ENCODE peak calls at places on chromosome 11, in seven cellular contexts. One of them, this sample, is unnamed.

GRCh38 chr11:34427171-34427805 is 11.4 kb upstream of the CAT start:
- DNase-seq in NCI-H1930: no peak
- DNase-seq in H9: no peak
- DNase-seq in EH: peak; percentile 93
- DNase-seq in stimulated activated naive CD8-positive, alpha-beta T cell treated with anti-CD3 and anti-CD28 coated beads, Interleukin-15, Interleukin-2, amounts not matched to agents 100 U/mL and 50 U/mL, for 24 hours: no peak
- DNase-seq in NCI-H1694 treated with DMSO at 0.1 percent for 48 hours: no peak
- DNase-seq in AG04449: no peak
- DNase-seq in this sample: peak; percentile 11

GRCh38 chr11:64331569-64332371 is 8.2 kb upstream of the CCDC88B start:
- DNase-seq in NCI-H1930: no peak
- DNase-seq in H9: peak; percentile 73
- DNase-seq in EH: peak; percentile 91
- DNase-seq in stimulated activated naive CD8-positive, alpha-beta T cell treated with anti-CD3 and anti-CD28 coated beads, Interleukin-15, Interleukin-2, amounts not matched to agents 100 U/mL and 50 U/mL, for 24 hours: peak; percentile 90
- DNase-seq in NCI-H1694 treated with DMSO at 0.1 percent for 48 hours: peak; percentile 47
- DNase-seq in AG04449: peak; percentile 21
- DNase-seq in this sample: peak; percentile 71

GRCh38 chr11:107898270-107898669 is 30.0 kb upstream of the RAB39A start:
- DNase-seq in NCI-H1930: no peak
- DNase-seq in H9: no peak
- DNase-seq in EH: peak; percentile 35
- DNase-seq in stimulated activated naive CD8-positive, alpha-beta T cell treated with anti-CD3 and anti-CD28 coated beads, Interleukin-15, Interleukin-2, amounts not matched to agents 100 U/mL and 50 U/mL, for 24 hours: no peak
- DNase-seq in NCI-H1694 treated with DMSO at 0.1 percent for 48 hours: peak; percentile 1
- DNase-seq in AG04449: no peak
- DNase-seq in this sample: peak; percentile 51

GRCh38 chr11:44177905-44178304 is 82.4 kb downstream of the EXT2 start:
- DNase-seq in NCI-H1930: no peak
- DNase-seq in H9: no peak
- DNase-seq in EH: no peak
- DNase-seq in stimulated activated naive CD8-positive, alpha-beta T cell treated with anti-CD3 and anti-CD28 coated beads, Interleukin-15, Interleukin-2, amounts not matched to agents 100 U/mL and 50 U/mL, for 24 hours: no peak
- DNase-seq in NCI-H1694 treated with DMSO at 0.1 percent for 48 hours: no peak
- DNase-seq in AG04449: no peak
- DNase-seq in this sample: no peak

GRCh38 chr11:35464308-35464707 is 45.0 kb upstream of the SLC1A2 start:
- DNase-seq in NCI-H1930: no peak
- DNase-seq in H9: no peak
- DNase-seq in EH: peak; percentile 54
- DNase-seq in stimulated activated naive CD8-positive, alpha-beta T cell treated with anti-CD3 and anti-CD28 coated beads, Interleukin-15, Interleukin-2, amounts not matched to agents 100 U/mL and 50 U/mL, for 24 hours: no peak
- DNase-seq in NCI-H1694 treated with DMSO at 0.1 percent for 48 hours: no peak
- DNase-seq in AG04449: no peak
- DNase-seq in this sample: no peak

GRCh38 chr11:102134597-102134996 is 24.4 kb downstream of the YAP1 start:
- DNase-seq in NCI-H1930: no peak
- DNase-seq in H9: no peak
- DNase-seq in EH: no peak
- DNase-seq in stimulated activated naive CD8-positive, alpha-beta T cell treated with anti-CD3 and anti-CD28 coated beads, Interleukin-15, Interleukin-2, amounts not matched to agents 100 U/mL and 50 U/mL, for 24 hours: no peak
- DNase-seq in NCI-H1694 treated with DMSO at 0.1 percent for 48 hours: no peak
- DNase-seq in AG04449: no peak
- DNase-seq in this sample: no peak

GRCh38 chr11:70333206-70333605 is 62.7 kb downstream of the PPFIA1 start:
- DNase-seq in NCI-H1930: no peak
- DNase-seq in H9: no peak
- DNase-seq in EH: peak; percentile 78
- DNase-seq in stimulated activated naive CD8-positive, alpha-beta T cell treated with anti-CD3 and anti-CD28 coated beads, Interleukin-15, Interleukin-2, amounts not matched to agents 100 U/mL and 50 U/mL, for 24 hours: no peak
- DNase-seq in NCI-H1694 treated with DMSO at 0.1 percent for 48 hours: no peak
- DNase-seq in AG04449: no peak
- DNase-seq in this sample: peak; percentile 33

GRCh38 chr11:123302751-123303195 is 107.7 kb upstream of the CLMP start:
- DNase-seq in NCI-H1930: no peak
- DNase-seq in H9: no peak
- DNase-seq in EH: peak; percentile 88
- DNase-seq in stimulated activated naive CD8-positive, alpha-beta T cell treated with anti-CD3 and anti-CD28 coated beads, Interleukin-15, Interleukin-2, amounts not matched to agents 100 U/mL and 50 U/mL, for 24 hours: peak; percentile 37
- DNase-seq in NCI-H1694 treated with DMSO at 0.1 percent for 48 hours: no peak
- DNase-seq in AG04449: no peak
- DNase-seq in this sample: peak; percentile 59

GRCh38 chr11:47552086-47552580 is 799 bp downstream of the CELF1 start:
- DNase-seq in NCI-H1930: no peak
- DNase-seq in H9: peak; percentile 51
- DNase-seq in EH: peak; percentile 62
- DNase-seq in stimulated activated naive CD8-positive, alpha-beta T cell treated with anti-CD3 and anti-CD28 coated beads, Interleukin-15, Interleukin-2, amounts not matched to agents 100 U/mL and 50 U/mL, for 24 hours: peak; percentile 39
- DNase-seq in NCI-H1694 treated with DMSO at 0.1 percent for 48 hours: no peak
- DNase-seq in AG04449: no peak
- DNase-seq in this sample: peak; percentile 85

GRCh38 chr11:90218606-90219005 is 4.2 kb downstream of the CHORDC1 start:
- DNase-seq in NCI-H1930: no peak
- DNase-seq in H9: peak; percentile 49
- DNase-seq in EH: no peak
- DNase-seq in stimulated activated naive CD8-positive, alpha-beta T cell treated with anti-CD3 and anti-CD28 coated beads, Interleukin-15, Interleukin-2, amounts not matched to agents 100 U/mL and 50 U/mL, for 24 hours: peak; percentile 19
- DNase-seq in NCI-H1694 treated with DMSO at 0.1 percent for 48 hours: no peak
- DNase-seq in AG04449: no peak
- DNase-seq in this sample: peak; percentile 61

GRCh38 chr11:4610258-4610935 is 2.4 kb upstream of the TRIM68 start:
- DNase-seq in NCI-H1930: no peak
- DNase-seq in H9: no peak
- DNase-seq in EH: peak; percentile 53
- DNase-seq in stimulated activated naive CD8-positive, alpha-beta T cell treated with anti-CD3 and anti-CD28 coated beads, Interleukin-15, Interleukin-2, amounts not matched to agents 100 U/mL and 50 U/mL, for 24 hours: peak; percentile 13
- DNase-seq in NCI-H1694 treated with DMSO at 0.1 percent for 48 hours: no peak
- DNase-seq in AG04449: no peak
- DNase-seq in this sample: peak; percentile 3

GRCh38 chr11:61587541-61587941 is 6.7 kb upstream of the SYT7 start:
- DNase-seq in NCI-H1930: no peak
- DNase-seq in H9: peak; percentile 71
- DNase-seq in EH: peak; percentile 37
- DNase-seq in stimulated activated naive CD8-positive, alpha-beta T cell treated with anti-CD3 and anti-CD28 coated beads, Interleukin-15, Interleukin-2, amounts not matched to agents 100 U/mL and 50 U/mL, for 24 hours: no peak
- DNase-seq in NCI-H1694 treated with DMSO at 0.1 percent for 48 hours: no peak
- DNase-seq in AG04449: no peak
- DNase-seq in this sample: peak; percentile 75

GRCh38 chr11:94175545-94175944 is 46.9 kb downstream of the PANX1 start:
- DNase-seq in NCI-H1930: no peak
- DNase-seq in H9: no peak
- DNase-seq in EH: peak; percentile 95
- DNase-seq in stimulated activated naive CD8-positive, alpha-beta T cell treated with anti-CD3 and anti-CD28 coated beads, Interleukin-15, Interleukin-2, amounts not matched to agents 100 U/mL and 50 U/mL, for 24 hours: no peak
- DNase-seq in NCI-H1694 treated with DMSO at 0.1 percent for 48 hours: no peak
- DNase-seq in AG04449: peak; percentile 83
- DNase-seq in this sample: no peak

GRCh38 chr11:68038718-68039525 is at the start of gene TCIRG1:
- DNase-seq in NCI-H1930: no peak
- DNase-seq in H9: peak; percentile 90
- DNase-seq in EH: peak; percentile 91
- DNase-seq in stimulated activated naive CD8-positive, alpha-beta T cell treated with anti-CD3 and anti-CD28 coated beads, Interleukin-15, Interleukin-2, amounts not matched to agents 100 U/mL and 50 U/mL, for 24 hours: peak; percentile 77
- DNase-seq in NCI-H1694 treated with DMSO at 0.1 percent for 48 hours: no peak
- DNase-seq in AG04449: no peak
- DNase-seq in this sample: peak; percentile 89

GRCh38 chr11:12201016-12201985 is 90.9 kb downstream of the MICAL2 start:
- DNase-seq in NCI-H1930: no peak
- DNase-seq in H9: no peak
- DNase-seq in EH: peak; percentile 100
- DNase-seq in stimulated activated naive CD8-positive, alpha-beta T cell treated with anti-CD3 and anti-CD28 coated beads, Interleukin-15, Interleukin-2, amounts not matched to agents 100 U/mL and 50 U/mL, for 24 hours: no peak
- DNase-seq in NCI-H1694 treated with DMSO at 0.1 percent for 48 hours: no peak
- DNase-seq in AG04449: peak; percentile 98
- DNase-seq in this sample: peak; percentile 94

GRCh38 chr11:74072721-74073120 is 63.8 kb upstream of the UCP3 start:
- DNase-seq in NCI-H1930: no peak
- DNase-seq in H9: no peak
- DNase-seq in EH: no peak
- DNase-seq in stimulated activated naive CD8-positive, alpha-beta T cell treated with anti-CD3 and anti-CD28 coated beads, Interleukin-15, Interleukin-2, amounts not matched to agents 100 U/mL and 50 U/mL, for 24 hours: no peak
- DNase-seq in NCI-H1694 treated with DMSO at 0.1 percent for 48 hours: no peak
- DNase-seq in AG04449: no peak
- DNase-seq in this sample: no peak

GRCh38 chr11:44484211-44484610 is 81.3 kb upstream of the CD82 start:
- DNase-seq in NCI-H1930: no peak
- DNase-seq in H9: peak; percentile 52
- DNase-seq in EH: peak; percentile 54
- DNase-seq in stimulated activated naive CD8-positive, alpha-beta T cell treated with anti-CD3 and anti-CD28 coated beads, Interleukin-15, Interleukin-2, amounts not matched to agents 100 U/mL and 50 U/mL, for 24 hours: no peak
- DNase-seq in NCI-H1694 treated with DMSO at 0.1 percent for 48 hours: no peak
- DNase-seq in AG04449: no peak
- DNase-seq in this sample: peak; percentile 80

This sample was measured in mesendoderm.